ENCODE peak calls at places on chromosomes 3 and 15, in four cellular contexts. K is ACHN, S is transverse colon, W is astrocyte of the spinal cord. A is an unnamed sample.

GRCh38 chr3:150022406-150023238 is 51.9 kb upstream of the PFN2 start:
- DNase-seq in K (no peak), S (peak), W (peak), A (no peak)

GRCh38 chr3:10310578-10310977 is 10.3 kb downstream of the SEC13 start:
- DNase-seq in K (no peak), S (no peak), W (no peak), A (no peak)

GRCh38 chr15:45454825-45455224 is 67.7 kb downstream of the SLC30A4 start:
- DNase-seq in K (peak), S (peak), W (peak), A (peak)

GRCh38 chr15:77369168-77369567 is 50.7 kb downstream of the PEAK1 start:
- DNase-seq in K (no peak), S (no peak), W (peak), A (no peak)

GRCh38 chr15:88994286-88994685 is 81.1 kb upstream of the MFGE8 start:
- DNase-seq in K (no peak), S (no peak), W (no peak), A (no peak)

GRCh38 chr3:42733501-42734262 is 31.1 kb upstream of the HHATL start:
- DNase-seq in K (no peak), S (no peak), W (no peak), A (no peak)

GRCh38 chr3:31862861-31863260 is 118.2 kb downstream of the OSBPL10 start:
- DNase-seq in K (no peak), S (no peak), W (no peak), A (no peak)

GRCh38 chr3:38460377-38461085 is 6.8 kb downstream of the ACVR2B start:
- DNase-seq in K (no peak), S (no peak), W (no peak), A (no peak)

GRCh38 chr15:88982304-88982945 is 69.2 kb upstream of the MFGE8 start:
- DNase-seq in K (no peak), S (peak), W (peak), A (peak)

GRCh38 chr3:172965256-172965655 is 175.8 kb downstream of the SPATA16 start:
- DNase-seq in K (no peak), S (no peak), W (peak), A (no peak)

GRCh38 chr3:157499342-157499963 is 3.8 kb downstream of the VEPH1 start:
- DNase-seq in K (peak), S (peak), W (peak), A (no peak)

GRCh38 chr3:191331443-191331842 is 1.1 kb upstream of the UTS2B start:
- DNase-seq in K (peak), S (no peak), W (peak), A (no peak)

GRCh38 chr3:159169828-159170227 is 368.0 kb downstream of the MFSD1 start:
- DNase-seq in K (no peak), S (no peak), W (peak), A (no peak)

GRCh38 chr3:111666041-111666735 is 71.0 kb upstream of the ZBED2 start:
- DNase-seq in K (no peak), S (no peak), W (no peak), A (no peak)

GRCh38 chr3:62036726-62037125 is 336.6 kb downstream of the FEZF2 start:
- DNase-seq in K (no peak), S (no peak), W (no peak), A (no peak)

GRCh38 chr15:64697911-64698369 is 77.4 kb downstream of the RBPMS2 start:
- DNase-seq in K (no peak), S (no peak), W (peak), A (no peak)

GRCh38 chr3:181564222-181564621 is 147.5 kb upstream of the SOX2 start:
- DNase-seq in K (no peak), S (no peak), W (no peak), A (no peak)

GRCh38 chr3:169996063-169996462 is 29.5 kb downstream of the SEC62 start:
- DNase-seq in K (no peak), S (no peak), W (no peak), A (no peak)

GRCh38 chr3:55718475-55718874 is 231.4 kb upstream of the WNT5A start:
- DNase-seq in K (no peak), S (no peak), W (peak), A (no peak)

GRCh38 chr3:51500632-51501131 is 867 bp upstream of the DCAF1 start:
- DNase-seq in K (no peak), S (peak), W (no peak), A (no peak)

GRCh38 chr3:71486831-71487230 is 96.7 kb downstream of the FOXP1 start:
- DNase-seq in K (no peak), S (no peak), W (no peak), A (no peak)

GRCh38 chr3:168844502-168845482 is 749.1 kb upstream of the GOLIM4 start:
- DNase-seq in K (no peak), S (no peak), W (no peak), A (no peak)

GRCh38 chr3:31004025-31004678 is 109.7 kb upstream of the GADL1 start:
- DNase-seq in K (peak), S (no peak), W (peak), A (no peak)

GRCh38 chr3:65914740-65915366 is 123.9 kb downstream of the MAGI1 start:
- DNase-seq in K (peak), S (no peak), W (no peak), A (no peak)

GRCh38 chr3:101809178-101810022 is 30.4 kb downstream of the NXPE3 start:
- DNase-seq in K (peak), S (peak), W (peak), A (no peak)

GRCh38 chr3:111691293-111691909 is 96.3 kb upstream of the ZBED2 start:
- DNase-seq in K (peak), S (no peak), W (peak), A (no peak)

GRCh38 chr3:141439589-141439988 is 47.2 kb upstream of the RASA2 start:
- DNase-seq in K (no peak), S (no peak), W (no peak), A (no peak)

GRCh38 chr3:123070471-123070870 is 3.6 kb downstream of the PDIA5 start:
- DNase-seq in K (no peak), S (no peak), W (no peak), A (no peak)

GRCh38 chr3:69305011-69305410 is 80.9 kb downstream of the FRMD4B start:
- DNase-seq in K (peak), S (no peak), W (peak), A (no peak)

GRCh38 chr3:45552031-45552772 is 42.3 kb upstream of the LIMD1 start:
- DNase-seq in K (no peak), S (no peak), W (no peak), A (no peak)

GRCh38 chr3:32913790-32914446 is 37.5 kb upstream of the CCR4 start:
- DNase-seq in K (no peak), S (no peak), W (peak), A (no peak)

GRCh38 chr15:64582202-64582601 is 121.8 kb downstream of the ZNF609 start:
- DNase-seq in K (no peak), S (no peak), W (no peak), A (no peak)

GRCh38 chr3:132292062-132292461 is 25.1 kb upstream of the ACP3 start:
- DNase-seq in K (no peak), S (no peak), W (no peak), A (no peak)

GRCh38 chr15:76163429-76164020 is 103.7 kb downstream of the TMEM266 start:
- DNase-seq in K (no peak), S (peak), W (peak), A (no peak)

GRCh38 chr15:77282333-77282732 is 137.6 kb downstream of the PEAK1 start:
- DNase-seq in K (no peak), S (no peak), W (peak), A (no peak)

GRCh38 chr3:52872245-52872644 is 25.1 kb downstream of the STIMATE start:
- DNase-seq in K (no peak), S (no peak), W (no peak), A (no peak)

GRCh38 chr15:78790027-78790426 is 21.2 kb downstream of the ADAMTS7 start:
- DNase-seq in K (no peak), S (no peak), W (no peak), A (no peak)

GRCh38 chr3:139629033-139629432 is 48.7 kb downstream of the NMNAT3 start:
- DNase-seq in K (peak), S (peak), W (no peak), A (no peak)

GRCh38 chr15:39396979-39397615 is 183.8 kb upstream of the THBS1 start:
- DNase-seq in K (no peak), S (no peak), W (no peak), A (no peak)

GRCh38 chr15:35067501-35068347 is 17.4 kb downstream of the NANOGP8 start:
- DNase-seq in K (no peak), S (no peak), W (no peak), A (no peak)

A was measured in GOT3.